ENCODE peak calls at places on chromosomes 12 and 14, in seven cellular contexts. Z is Calu3; G is neuronal stem cell; M is fibroblast of lung; B is T follicular helper cell; S is stimulated activated CD4-positive, alpha-beta T cell treated with anti-CD3 and anti-CD28 coated beads, Interleukin-1b, Interleukin-23, amount 100 ng/mL, for 1 hour; C is fibroblast of the conjunctiva. K is an unnamed sample.

GRCh38 chr14:51666831-51667230 is 15.1 kb downstream of the FRMD6 start:
- DNase-seq in Z (no peak), C (no peak), B (no peak), G (no peak), S (no peak), M (no peak), K (no peak)

GRCh38 chr12:26846419-26846818 is 13.4 kb upstream of the ITPR2 start:
- DNase-seq in B (no peak), Z (no peak), C (no peak), M (no peak), S (no peak), G (no peak), K (no peak)

GRCh38 chr14:61328629-61329262 is 7.4 kb downstream of the PRKCH start:
- DNase-seq in M (no peak), S (no peak), Z (no peak), B (no peak), C (no peak), G (no peak), K (no peak)

GRCh38 chr12:87812030-87812429 is 217.2 kb downstream of the C12orf50 start:
- DNase-seq in M (peak; percentile 74), G (no peak), B (no peak), C (no peak), Z (peak; percentile 24), S (no peak), K (no peak)

GRCh38 chr14:70753518-70753953 is 55.8 kb downstream of the MAP3K9 start:
- DNase-seq in Z (peak; percentile 63), G (no peak), B (no peak), S (no peak), M (no peak), C (no peak), K (no peak)

GRCh38 chr12:68871899-68872298 is 61.1 kb downstream of the CPM start:
- DNase-seq in G (no peak), B (no peak), S (no peak), C (no peak), Z (peak; percentile 30), M (no peak), K (no peak)

GRCh38 chr12:5797661-5798060 is 147.4 kb downstream of the ANO2 start:
- DNase-seq in C (no peak), M (no peak), G (no peak), S (no peak), B (no peak), Z (no peak), K (no peak)

GRCh38 chr12:101703487-101703886 is 6.0 kb downstream of the CHPT1 start:
- DNase-seq in B (no peak), S (no peak), Z (no peak), M (no peak), G (no peak), C (no peak), K (no peak)

GRCh38 chr12:67531519-67531918 is 117.0 kb upstream of the DYRK2 start:
- DNase-seq in C (no peak), B (no peak), M (peak; percentile 92), Z (no peak), S (no peak), G (no peak), K (no peak)

GRCh38 chr12:55885113-55885512 is 42.4 kb upstream of the MMP19 start:
- DNase-seq in M (no peak), G (no peak), Z (no peak), C (no peak), B (no peak), S (no peak), K (no peak)

GRCh38 chr14:105912641-105913180 is 386.3 kb downstream of the TMEM121 start:
- DNase-seq in G (no peak), B (no peak), Z (no peak), M (no peak), C (no peak), S (no peak), K (no peak)

GRCh38 chr14:49892301-49892635 is 614 bp upstream of the ARF6 start:
- DNase-seq in Z (no peak), M (peak; percentile 80), B (peak; percentile 34), G (peak; percentile 51), S (no peak), C (peak; percentile 89), K (no peak)

GRCh38 chr14:58107947-58108552 is 44.0 kb downstream of the ARMH4 start:
- DNase-seq in Z (peak; percentile 30), C (peak; percentile 66), S (no peak), G (peak; percentile 35), M (peak; percentile 64), B (peak; percentile 3), K (peak; percentile 41)

GRCh38 chr12:124715121-124715990 is 147.9 kb upstream of the NCOR2 start:
- DNase-seq in B (no peak), M (peak; percentile 49), S (no peak), C (no peak), G (no peak), Z (peak; percentile 61), K (no peak)

GRCh38 chr14:100557658-100558057 is 29.6 kb downstream of the BEGAIN start:
- DNase-seq in B (no peak), M (peak; percentile 56), G (no peak), C (no peak), S (no peak), Z (no peak), K (no peak)

GRCh38 chr12:123032736-123033391 is 52.4 kb downstream of the ARL6IP4 start:
- DNase-seq in B (no peak), S (no peak), M (no peak), Z (no peak), G (no peak), C (no peak), K (no peak)

K was measured in amniotic stem cell.